ENCODE peak calls at places on chromosomes 2 and 18, in six cellular contexts. A is HepG2, B is K562, F is H1, G is NT2/D1, T is GM12878. V is an unnamed sample.

GRCh38 chr2:182672471-182673165 is 43.4 kb upstream of the DNAJC10 start:
- DNase-seq in F (no peak), B (no peak), G (no peak), T (no peak), A (no peak), V (peak; percentile 23)

GRCh38 chr2:105291981-105292380 is 37.6 kb downstream of the TGFBRAP1 start:
- DNase-seq in B (no peak), A (no peak), F (no peak), G (no peak), T (no peak), V (no peak)

GRCh38 chr2:178716394-178716793 is 90.8 kb downstream of the TTN start:
- DNase-seq in B (no peak), F (no peak), T (no peak), G (no peak), A (no peak), V (no peak)

GRCh38 chr2:207251573-207252192 is 85.9 kb upstream of the KLF7 start:
- DNase-seq in A (no peak), T (no peak), G (no peak), F (no peak), B (no peak), V (no peak)

GRCh38 chr2:16656087-16656486 is 9.5 kb downstream of the CYRIA start:
- DNase-seq in B (no peak), G (no peak), F (peak; percentile 34), A (no peak), T (no peak), V (no peak)

GRCh38 chr2:22455086-22455485 is 929.9 kb upstream of the KLHL29 start:
- DNase-seq in F (no peak), T (no peak), B (no peak), A (no peak), G (no peak), V (no peak)

GRCh38 chr18:79708412-79708811 is 28.8 kb downstream of the CTDP1 start:
- DNase-seq in G (no peak), B (no peak), A (no peak), F (no peak), T (no peak), V (no peak)

GRCh38 chr18:79169958-79170555 is 100.9 kb downstream of the ATP9B start:
- DNase-seq in T (no peak), G (no peak), F (no peak), A (peak; percentile 10), B (no peak), V (no peak)

GRCh38 chr2:168434164-168434563 is 21.9 kb upstream of the CERS6 start:
- DNase-seq in F (no peak), B (no peak), T (no peak), G (no peak), A (no peak), V (no peak)

GRCh38 chr2:196125596-196125995 is 45.8 kb downstream of the STK17B start:
- DNase-seq in G (peak; percentile 70), T (no peak), F (no peak), A (no peak), B (no peak), V (no peak)

GRCh38 chr2:51919395-51919794 is 887.5 kb upstream of the NRXN1 start:
- DNase-seq in F (no peak), B (no peak), A (no peak), T (no peak), G (no peak), V (no peak)
- TF ChIP-seq ZNF274 in F (no peak), B (no peak), A (no peak), T (no peak), G (no peak), V (no peak)

GRCh38 chr2:119102964-119103363 is 55.6 kb downstream of the C1QL2 start:
- DNase-seq in G (no peak), T (no peak), F (no peak), B (no peak), A (no peak), V (no peak)

GRCh38 chr2:119109823-119110222 is 48.7 kb downstream of the C1QL2 start:
- DNase-seq in A (no peak), T (no peak), G (no peak), F (no peak), B (no peak), V (no peak)

GRCh38 chr2:119106301-119106897 is 52.2 kb downstream of the C1QL2 start:
- DNase-seq in G (no peak), F (peak; percentile 88), T (no peak), A (peak; percentile 35), B (peak; percentile 37), V (no peak)

GRCh38 chr2:119108186-119108585 is 50.4 kb downstream of the C1QL2 start:
- DNase-seq in F (no peak), A (no peak), B (no peak), G (no peak), T (no peak), V (no peak)

DNA sequence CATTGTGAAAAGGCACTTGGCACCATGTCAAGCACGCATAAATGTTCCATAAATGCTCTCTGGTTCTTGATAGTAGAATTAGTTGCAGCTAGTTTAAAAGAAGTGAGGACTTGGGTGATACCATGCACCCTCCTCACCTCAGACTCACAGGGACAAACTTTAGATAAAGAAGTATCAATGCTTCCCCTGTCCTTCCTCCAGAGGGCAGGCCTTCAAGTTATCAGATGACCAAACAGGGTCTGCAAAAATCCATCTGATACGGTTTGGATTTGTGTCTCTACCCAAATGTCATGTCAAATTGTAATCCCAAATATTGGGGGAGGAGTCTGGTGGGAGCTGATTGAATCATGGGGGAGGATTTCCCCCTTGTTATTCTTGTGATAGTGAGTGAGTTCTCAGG is 54.1 kb downstream of the C1QL2 start:
- DNase-seq in T (no peak), F (no peak), G (no peak), A (no peak), B (no peak), V (no peak)
- TF ChIP-seq ZNF274 in T (no peak), F (no peak), G (no peak), A (no peak), B (no peak), V (no peak)

GRCh38 chr18:77107218-77107815 is 25.3 kb downstream of the MBP start:
- DNase-seq in G (no peak), F (peak; percentile 39), B (no peak), T (no peak), A (no peak), V (no peak)

GRCh38 chr18:77105021-77105420 is 27.6 kb downstream of the MBP start:
- DNase-seq in F (no peak), B (no peak), T (no peak), G (no peak), A (no peak), V (no peak)

GRCh38 chr18:77106331-77106730 is 26.3 kb downstream of the MBP start:
- DNase-seq in T (no peak), F (no peak), G (no peak), B (peak; percentile 19), A (no peak), V (no peak)

GRCh38 chr18:77103991-77104521 is 28.5 kb downstream of the MBP start:
- DNase-seq in T (no peak), A (no peak), B (no peak), F (no peak), G (no peak), V (no peak)

DNA sequence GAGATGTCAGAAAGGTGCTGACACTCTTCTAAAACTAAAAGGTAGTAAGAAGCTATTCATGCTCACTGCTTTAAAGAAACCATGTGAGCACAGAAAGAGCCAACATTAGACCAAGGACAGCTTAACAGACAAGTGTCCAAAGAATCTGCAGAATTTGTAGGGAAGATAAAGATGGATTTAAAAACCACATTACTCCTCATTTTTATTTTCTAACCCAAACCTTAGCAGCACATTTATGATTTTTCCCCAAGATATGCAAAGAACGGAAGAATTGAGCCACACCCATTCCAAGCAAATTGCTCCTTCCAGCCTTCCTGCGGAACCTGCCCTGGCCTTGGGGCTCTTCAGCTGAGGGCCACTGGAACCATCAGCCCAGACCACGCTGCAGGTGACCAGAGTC is 26.9 kb downstream of the MBP start:
- DNase-seq in F (no peak), A (no peak), B (no peak), G (no peak), T (no peak), V (no peak)
- TF ChIP-seq ZNF274 in F (no peak), A (no peak), B (no peak), G (no peak), T (no peak), V (no peak)

GRCh38 chr18:63844254-63844653 is 43.3 kb upstream of the SERPINB2 start:
- DNase-seq in G (no peak), T (no peak), F (no peak), A (no peak), B (no peak), V (peak; percentile 31)
- TF ChIP-seq ZNF274 in G (no peak), T (no peak), F (no peak), A (no peak), B (no peak), V (no peak)

DNA sequence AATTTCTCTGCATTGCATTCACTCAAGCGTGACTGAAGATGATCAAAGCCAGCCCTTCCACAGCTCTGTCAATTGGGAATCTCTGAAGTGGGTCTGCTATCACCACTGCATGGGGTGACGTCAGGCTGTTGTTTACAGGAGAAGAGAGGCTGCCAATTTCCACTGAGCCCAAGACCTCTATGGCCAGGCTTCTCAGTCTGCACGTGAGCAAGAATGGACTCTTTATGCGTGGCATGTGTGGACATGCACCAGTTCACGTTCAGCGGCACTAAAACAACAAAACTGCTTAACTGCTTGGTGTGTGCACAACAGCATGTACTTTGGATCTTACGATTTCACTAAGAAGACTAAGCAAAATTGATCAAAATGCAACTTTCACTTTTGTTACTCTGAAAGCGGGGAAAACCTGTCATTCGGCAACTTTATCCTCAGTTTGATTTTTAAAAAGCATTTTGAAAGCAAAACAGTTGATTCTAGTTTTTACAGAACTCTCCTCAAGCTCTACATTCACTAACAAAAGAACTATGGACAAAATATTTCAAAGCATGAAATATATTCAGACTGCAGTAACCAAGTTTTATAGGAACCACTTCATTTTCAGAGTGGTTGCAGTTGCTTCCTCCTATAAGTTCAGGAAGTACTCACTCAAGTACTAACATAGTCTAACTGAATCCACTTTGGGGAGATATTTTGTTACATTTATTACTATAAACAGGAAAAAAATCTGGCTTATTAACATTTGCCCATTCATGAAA is 77.0 kb upstream of the SERTAD2 start:
- DNase-seq in T (peak; percentile 69), A (peak; percentile 94), B (no peak), F (no peak), G (no peak), V (no peak)
- TF ChIP-seq ZNF274 in T (no peak), A (peak; percentile 41), B (no peak), F (no peak), G (no peak), V (no peak)

V was measured in HCT116.